ENCODE peak calls at places on chromosomes 1 and 21, in six cellular contexts. Z is HCT116, T is NB4, B is AG10803, R is uterus, F is GM12865. U is an unnamed sample.

GRCh38 chr1:153030895-153031294 is at the start of gene SPRR1B:
- DNase-seq in Z (no peak), T (no peak), B (no peak), R (no peak), F (no peak), U (no peak)

GRCh38 chr1:220879090-220879508 is at the start of gene HLX:
- DNase-seq in Z (peak), T (peak), B (peak), R (peak), F (peak), U (peak)

GRCh38 chr1:84164567-84165021 is 20.5 kb downstream of the PRKACB start:
- DNase-seq in Z (no peak), T (no peak), B (no peak), R (no peak), F (no peak), U (no peak)

GRCh38 chr1:17895401-17895800 is 140.3 kb downstream of the ACTL8 start:
- DNase-seq in Z (no peak), T (no peak), B (no peak), R (no peak), F (no peak), U (no peak)

GRCh38 chr1:198701766-198702539 is 63.1 kb downstream of the PTPRC start:
- DNase-seq in Z (no peak), T (no peak), B (no peak), R (no peak), F (no peak), U (no peak)

GRCh38 chr1:154955718-154956513 is at the start of gene PBXIP1:
- DNase-seq in Z (peak), T (peak), B (peak), R (peak), F (peak), U (peak)

GRCh38 chr1:12353981-12354380 is 124.2 kb downstream of the VPS13D start:
- DNase-seq in Z (no peak), T (no peak), B (no peak), R (no peak), F (no peak), U (no peak)

GRCh38 chr1:171994293-171994692 is 153.0 kb downstream of the DNM3 start:
- DNase-seq in Z (no peak), T (no peak), B (no peak), R (no peak), F (no peak), U (no peak)

GRCh38 chr1:194535369-194535768 is 1349.0 kb upstream of the B3GALT2 start:
- DNase-seq in Z (no peak), T (peak), B (no peak), R (no peak), F (no peak), U (no peak)

GRCh38 chr1:12851779-12852178 is 3.3 kb upstream of the HNRNPCL1 start:
- DNase-seq in Z (peak), T (no peak), B (peak), R (no peak), F (no peak), U (no peak)

GRCh38 chr1:85411567-85412312 is 53.2 kb downstream of the DDAH1 start:
- DNase-seq in Z (no peak), T (no peak), B (peak), R (no peak), F (no peak), U (no peak)

GRCh38 chr1:100860397-100860991 is 34.1 kb downstream of the EXTL2 start:
- DNase-seq in Z (no peak), T (no peak), B (peak), R (no peak), F (no peak), U (no peak)

GRCh38 chr1:234538062-234538731 is 59.2 kb upstream of the TARBP1 start:
- DNase-seq in Z (no peak), T (no peak), B (no peak), R (no peak), F (no peak), U (no peak)

GRCh38 chr1:207259391-207259790 is 62.1 kb upstream of the CD55 start:
- DNase-seq in Z (peak), T (peak), B (peak), R (no peak), F (peak), U (no peak)

GRCh38 chr21:34722684-34723300 is 54.0 kb downstream of the CLIC6 start:
- DNase-seq in Z (no peak), T (no peak), B (no peak), R (no peak), F (no peak), U (peak)

GRCh38 chr1:36295390-36295789 is 10.8 kb upstream of the SH3D21 start:
- DNase-seq in Z (no peak), T (no peak), B (no peak), R (no peak), F (no peak), U (no peak)

GRCh38 chr1:68308034-68308433 is 75.7 kb upstream of the WLS start:
- DNase-seq in Z (no peak), T (no peak), B (no peak), R (no peak), F (no peak), U (no peak)

GRCh38 chr1:162357681-162358266 is 18.9 kb downstream of the SPATA46 start:
- DNase-seq in Z (peak), T (peak), B (peak), R (no peak), F (peak), U (peak)

GRCh38 chr21:42463861-42464515 is 32.0 kb downstream of the RSPH1 start:
- DNase-seq in Z (peak), T (peak), B (peak), R (no peak), F (peak), U (no peak)

GRCh38 chr1:30197616-30197934 is 525.8 kb downstream of the MATN1 start:
- DNase-seq in Z (no peak), T (no peak), B (peak), R (peak), F (no peak), U (no peak)

GRCh38 chr1:162326559-162326958 is 50.1 kb downstream of the SPATA46 start:
- DNase-seq in Z (no peak), T (no peak), B (no peak), R (no peak), F (no peak), U (no peak)

GRCh38 chr21:26776320-26777021 is 68.7 kb downstream of the ADAMTS1 start:
- DNase-seq in Z (no peak), T (no peak), B (peak), R (no peak), F (no peak), U (no peak)

GRCh38 chr1:172704003-172704402 is 45.1 kb downstream of the FASLG start:
- DNase-seq in Z (no peak), T (no peak), B (no peak), R (no peak), F (no peak), U (no peak)

GRCh38 chr1:46569116-46569515 is 17.7 kb upstream of the KNCN start:
- DNase-seq in Z (no peak), T (no peak), B (no peak), R (no peak), F (no peak), U (no peak)

GRCh38 chr1:181318022-181318857 is 165.1 kb upstream of the CACNA1E start:
- DNase-seq in Z (no peak), T (no peak), B (no peak), R (no peak), F (no peak), U (no peak)

DNA sequence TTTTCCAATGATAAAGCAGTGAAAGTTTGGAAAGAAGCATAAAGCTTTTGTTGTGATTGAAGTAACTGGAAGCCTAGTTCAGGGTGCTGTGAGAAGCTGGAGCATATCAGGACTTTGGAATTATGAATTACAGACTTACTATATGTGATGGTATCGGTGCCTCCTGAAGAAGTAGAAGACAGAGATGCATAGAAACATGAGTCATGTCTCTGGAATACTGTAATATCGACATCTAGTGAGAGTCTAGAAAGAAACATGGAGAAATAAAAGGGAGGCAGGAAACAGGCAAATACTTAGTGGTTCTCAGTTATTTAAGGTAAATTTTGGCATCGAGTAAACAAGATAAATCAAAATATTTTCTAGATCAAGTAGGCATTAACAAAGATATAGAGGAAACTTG is 103.0 kb downstream of the CAMTA1 start:
- DNase-seq in Z (no peak), T (no peak), B (peak), R (no peak), F (no peak), U (no peak)
- TF ChIP-seq CTCF in Z (no peak), T (no peak), B (no peak), R (no peak), F (no peak), U (no peak)

DNA sequence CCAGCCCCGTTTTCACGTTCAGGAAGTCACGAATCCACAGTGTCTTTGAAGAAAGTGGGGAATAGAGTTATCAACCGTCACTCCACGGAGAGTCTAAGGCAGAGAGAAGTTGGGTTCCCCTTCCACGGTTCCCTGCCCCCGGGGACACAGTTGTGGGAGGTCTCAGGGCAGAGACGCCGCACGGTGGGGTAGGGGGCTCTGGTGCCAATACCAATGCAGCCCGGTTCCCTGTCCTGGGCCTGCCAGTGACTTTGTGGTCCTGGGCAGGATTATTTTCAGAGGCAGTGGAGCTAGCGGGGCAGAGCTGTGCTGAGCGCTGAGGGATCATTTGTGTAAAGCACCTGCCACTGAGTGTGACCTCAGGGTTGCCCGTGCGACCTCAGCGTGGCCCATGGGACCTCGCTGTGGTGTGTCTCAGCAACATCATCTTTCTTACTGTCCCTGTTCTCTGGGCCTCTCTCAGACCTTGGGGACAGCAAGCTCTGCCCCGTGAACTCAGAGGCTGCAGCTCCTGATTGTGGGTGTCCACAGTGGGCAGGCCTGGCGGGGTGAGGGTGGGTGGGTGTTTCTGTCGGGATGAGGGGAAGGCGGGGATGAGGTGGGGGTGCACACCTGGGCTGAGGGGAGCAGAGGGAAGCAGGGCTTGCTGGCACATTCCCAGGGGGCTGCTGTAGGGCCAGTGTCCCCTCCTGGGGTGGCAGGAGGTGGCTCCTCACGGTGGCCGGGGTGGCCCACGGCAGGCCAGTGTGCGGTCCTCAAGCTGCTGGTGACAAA is 65.2 kb downstream of the AGPAT3 start:
- DNase-seq in Z (no peak), T (no peak), B (no peak), R (no peak), F (no peak), U (no peak)
- TF ChIP-seq CTCF in Z (no peak), T (no peak), B (no peak), R (no peak), F (no peak), U (no peak)

DNA sequence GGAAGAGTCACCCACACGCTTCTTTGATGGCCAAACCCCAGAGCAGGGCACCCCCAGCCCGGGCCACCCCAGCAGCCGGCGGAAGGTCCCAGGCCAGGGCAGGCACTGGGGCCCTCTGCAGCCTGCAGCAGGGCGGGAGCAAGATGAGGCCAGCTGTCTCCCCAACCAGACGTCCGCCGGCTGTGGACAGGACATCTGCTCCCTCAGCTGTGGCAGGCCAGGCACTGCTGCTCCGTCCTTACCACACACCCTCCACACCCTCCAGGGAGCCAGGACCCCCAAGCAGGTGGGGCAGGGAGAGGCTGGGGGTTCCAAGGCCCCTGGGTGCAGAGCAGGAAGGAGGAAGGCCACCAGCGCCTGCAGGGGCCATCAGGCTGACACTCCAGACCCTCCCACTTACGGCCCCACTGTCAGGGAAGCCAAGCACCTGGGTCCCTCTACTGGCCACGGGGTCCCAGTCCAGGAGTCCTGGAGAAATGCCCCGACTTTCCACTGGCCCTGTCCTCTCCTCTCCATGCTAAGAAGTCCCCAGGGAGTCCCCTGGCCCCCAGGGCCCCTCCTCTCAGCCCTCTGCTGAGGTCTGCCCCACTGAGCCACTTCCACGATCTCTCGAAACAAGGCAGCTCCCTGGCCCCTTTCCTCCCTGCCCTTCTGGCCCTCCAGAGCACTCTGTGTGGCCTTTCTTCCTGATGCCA is 5.6 kb downstream of the WNT9A start:
- DNase-seq in Z (no peak), T (no peak), B (no peak), R (no peak), F (no peak), U (no peak)
- TF ChIP-seq CTCF in Z (no peak), T (no peak), B (no peak), R (no peak), F (no peak), U (no peak)

GRCh38 chr1:169234780-169235179 is 128.3 kb downstream of the ATP1B1 start:
- DNase-seq in Z (no peak), T (no peak), B (no peak), R (no peak), F (no peak), U (no peak)

GRCh38 chr1:169235568-169235967 is 129.1 kb downstream of the ATP1B1 start:
- DNase-seq in Z (no peak), T (no peak), B (no peak), R (no peak), F (no peak), U (no peak)

GRCh38 chr1:169238506-169238905 is 129.1 kb downstream of the NME7 start:
- DNase-seq in Z (no peak), T (no peak), B (peak), R (no peak), F (no peak), U (no peak)

GRCh38 chr1:169236880-169237279 is 130.4 kb downstream of the ATP1B1 start:
- DNase-seq in Z (no peak), T (no peak), B (no peak), R (no peak), F (no peak), U (no peak)

DNA sequence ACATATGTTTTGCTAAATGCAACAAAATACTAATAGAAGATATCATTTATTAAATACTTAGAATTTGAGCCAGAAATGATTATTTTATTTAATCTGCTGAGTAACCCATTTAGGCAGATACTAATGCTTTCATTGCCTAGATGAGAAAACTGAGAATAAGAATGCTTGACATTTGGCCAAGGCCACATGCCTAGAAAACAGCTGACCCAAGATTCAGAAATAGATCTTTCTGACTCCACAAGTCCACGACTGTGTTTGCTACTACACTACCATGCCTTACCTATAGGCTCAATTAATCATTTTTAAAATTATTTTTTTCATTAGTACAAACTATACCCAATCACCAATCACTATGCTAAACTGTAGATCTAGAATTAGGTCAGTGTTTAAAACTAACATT is 129.7 kb downstream of the ATP1B1 start:
- DNase-seq in Z (no peak), T (no peak), B (peak), R (no peak), F (no peak), U (no peak)
- TF ChIP-seq CTCF in Z (no peak), T (no peak), B (no peak), R (no peak), F (no peak), U (no peak)

GRCh38 chr1:44500181-44501021 is 95.3 kb downstream of the RNF220 start:
- DNase-seq in Z (no peak), T (no peak), B (no peak), R (no peak), F (no peak), U (no peak)
- TF ChIP-seq CTCF in Z (no peak), T (no peak), B (peak), R (peak), F (no peak), U (no peak)

GRCh38 chr1:25905680-25906643 is at the start of gene STMN1:
- DNase-seq in Z (peak), T (peak), B (peak), R (peak), F (peak), U (peak)
- TF ChIP-seq CTCF in Z (peak), T (no peak), B (no peak), R (no peak), F (no peak), U (no peak)

GRCh38 chr1:143652187-143652586 is 319.6 kb downstream of the FAM72C start:
- DNase-seq in Z (no peak), T (no peak), B (no peak), R (no peak), F (no peak), U (no peak)
- TF ChIP-seq CTCF in Z (no peak), T (no peak), B (no peak), R (no peak), F (no peak), U (no peak)

GRCh38 chr1:25566730-25567341 is 23.4 kb downstream of the LDLRAP1 start:
- DNase-seq in Z (no peak), T (no peak), B (peak), R (peak), F (no peak), U (no peak)
- TF ChIP-seq CTCF in Z (no peak), T (no peak), B (peak), R (no peak), F (no peak), U (no peak)